ENCODE peak calls at places on chromosomes 16 and 17, in seven cellular contexts. Q, X, F, V, N, Z and P are unnamed samples.

GRCh38 chr17:47663997-47664941 is 14.6 kb downstream of the KPNB1 start:
- DNase-seq in F (peak), V (no peak), X (peak), Z (peak), Q (peak), N (peak), P (peak)

GRCh38 chr16:88651276-88651988 is 579 bp upstream of the CYBA start:
- DNase-seq in N (peak), Q (peak), F (no peak), X (no peak), V (peak), Z (peak), P (peak)

GRCh38 chr16:946048-946395 is 24.8 kb downstream of the LMF1 start:
- DNase-seq in F (no peak), Z (no peak), X (no peak), Q (no peak), N (no peak), V (no peak), P (no peak)

GRCh38 chr16:54929090-54930033 is 1.3 kb upstream of the IRX5 start:
- DNase-seq in Q (peak), F (peak), V (peak), N (peak), X (peak), Z (peak), P (peak)

GRCh38 chr17:44518032-44518431 is 14.8 kb upstream of the GPATCH8 start:
- DNase-seq in Q (no peak), F (no peak), X (peak), V (no peak), Z (no peak), N (no peak), P (no peak)

GRCh38 chr17:42783062-42783777 is 2.8 kb downstream of the WNK4 start:
- DNase-seq in Z (no peak), F (no peak), X (no peak), N (no peak), V (no peak), Q (no peak), P (no peak)

GRCh38 chr17:35117984-35118383 is 1.7 kb downstream of the RAD51D start:
- DNase-seq in Q (peak), F (peak), Z (peak), V (no peak), N (no peak), X (peak), P (peak)

GRCh38 chr17:68437979-68438877 is 19.1 kb downstream of the WIPI1 start:
- DNase-seq in F (no peak), Z (peak), V (no peak), N (no peak), Q (peak), X (peak), P (peak)

GRCh38 chr17:28792877-28793666 is 49.3 kb downstream of the TRAF4 start:
- DNase-seq in X (peak), Z (no peak), V (no peak), Q (no peak), F (peak), N (no peak), P (no peak)

GRCh38 chr17:59706900-59707181 is 389 bp downstream of the PTRH2 start:
- DNase-seq in X (no peak), Q (peak), N (no peak), Z (no peak), V (no peak), F (no peak), P (no peak)

GRCh38 chr16:85561248-85562101 is 51.6 kb upstream of the GSE1 start:
- DNase-seq in Q (no peak), V (no peak), Z (no peak), X (no peak), N (no peak), F (no peak), P (no peak)